ENCODE peak calls at places on chromosomes 11 and 22, in six cellular contexts. S is IMR-90, R is lower lobe of right lung, G is mammary epithelial cell, Z is fibroblast of the aortic adventitia, Q is pancreas. V is an unnamed sample.

GRCh38 chr22:46744581-46744980 is 6.5 kb upstream of the CERK start:
- DNase-seq in Z (no peak), G (no peak), R (no peak), Q (no peak), S (no peak), V (no peak)

GRCh38 chr11:33018840-33019239 is 3.2 kb downstream of the DEPDC7 start:
- DNase-seq in Z (no peak), G (no peak), S (no peak), Q (no peak), R (no peak), V (no peak)

GRCh38 chr11:94544832-94545640 is 1.3 kb downstream of the FUT4 start:
- DNase-seq in R (peak), S (no peak), Z (no peak), Q (peak), G (no peak), V (no peak)

GRCh38 chr22:27962268-27963191 is 43.5 kb upstream of the PITPNB start:
- DNase-seq in Q (no peak), R (no peak), Z (no peak), G (no peak), S (peak), V (peak)

GRCh38 chr11:72483412-72484186 is 49.3 kb upstream of the CLPB start:
- DNase-seq in S (peak), G (peak), Z (peak), Q (no peak), R (no peak), V (peak)

GRCh38 chr22:48253573-48253972 is 1491.1 kb downstream of the TBC1D22A start:
- DNase-seq in Z (no peak), Q (no peak), G (no peak), R (no peak), S (no peak), V (no peak)

GRCh38 chr22:24051568-24051967 is 40.5 kb downstream of the CABIN1 start:
- DNase-seq in Z (peak), R (no peak), G (no peak), S (no peak), Q (no peak), V (no peak)

GRCh38 chr22:44423556-44423955 is 74.5 kb downstream of the RTL6 start:
- DNase-seq in G (no peak), R (peak), Q (peak), S (no peak), Z (no peak), V (no peak)

GRCh38 chr11:10414659-10415058 is 40.4 kb upstream of the AMPD3 start:
- DNase-seq in G (no peak), R (peak), Q (no peak), S (peak), Z (peak), V (peak)

GRCh38 chr11:7057641-7058040 is 31.2 kb upstream of the RBMXL2 start:
- DNase-seq in Z (peak), S (no peak), R (no peak), G (no peak), Q (no peak), V (no peak)

GRCh38 chr11:125435461-125436238 is 60.4 kb downstream of the FEZ1 start:
- DNase-seq in S (peak), Z (peak), Q (no peak), R (no peak), G (no peak), V (no peak)

GRCh38 chr11:108938604-108939003 is 273.7 kb downstream of the DDX10 start:
- DNase-seq in G (peak), Z (no peak), S (peak), Q (no peak), R (no peak), V (no peak)

GRCh38 chr11:90908074-90908473 is 685.2 kb upstream of the CHORDC1 start:
- DNase-seq in G (no peak), S (no peak), Z (no peak), Q (no peak), R (no peak), V (peak)

GRCh38 chr22:39250131-39250530 is 5.3 kb upstream of the PDGFB start:
- DNase-seq in S (no peak), R (no peak), Z (no peak), Q (no peak), G (no peak), V (no peak)

GRCh38 chr11:77058900-77059299 is 7.9 kb upstream of the CAPN5 start:
- DNase-seq in R (no peak), Q (no peak), Z (no peak), G (no peak), S (no peak), V (no peak)

GRCh38 chr11:120575461-120575860 is 63.9 kb downstream of the GRIK4 start:
- DNase-seq in G (no peak), R (no peak), Q (peak), S (no peak), Z (no peak), V (no peak)

GRCh38 chr11:3202305-3202704 is 16.3 kb downstream of the MRGPRG start:
- DNase-seq in Q (no peak), R (no peak), Z (no peak), S (no peak), G (no peak), V (no peak)

GRCh38 chr22:47564158-47564450 is 801.7 kb downstream of the TBC1D22A start:
- DNase-seq in Z (no peak), Q (no peak), G (no peak), R (no peak), S (no peak), V (no peak)

GRCh38 chr11:128692750-128693578 is 908 bp upstream of the FLI1 start:
- DNase-seq in G (peak), S (no peak), R (peak), Z (peak), Q (peak), V (peak)

GRCh38 chr22:49827307-49827852 is 293 bp downstream of the BRD1 start:
- DNase-seq in R (no peak), S (no peak), G (no peak), Z (no peak), Q (no peak), V (no peak)

GRCh38 chr11:19536131-19536530 is 176.5 kb upstream of the NAV2 start:
- DNase-seq in S (no peak), Z (no peak), R (no peak), G (no peak), Q (no peak), V (no peak)

GRCh38 chr11:19978668-19979518 is 181.4 kb downstream of the DBX1 start:
- DNase-seq in R (peak), Z (peak), G (peak), Q (no peak), S (peak), V (peak)

GRCh38 chr22:20131593-20131855 is at the start of gene ZDHHC8:
- DNase-seq in G (no peak), S (no peak), Q (peak), Z (no peak), R (no peak), V (no peak)

GRCh38 chr22:40043086-40043485 is 48.3 kb downstream of the FAM83F start:
- DNase-seq in G (peak), S (no peak), R (no peak), Q (no peak), Z (peak), V (no peak)

GRCh38 chr22:17154971-17155370 is 4.1 kb downstream of the HDHD5 start:
- DNase-seq in S (no peak), Z (no peak), R (no peak), G (no peak), Q (no peak), V (no peak)

GRCh38 chr11:11946180-11946579 is 62.2 kb downstream of the DKK3 start:
- DNase-seq in Q (no peak), Z (peak), S (peak), R (no peak), G (no peak), V (peak)

GRCh38 chr22:30864441-30865420 is 103.8 kb downstream of the MORC2 start:
- DNase-seq in Z (no peak), Q (peak), G (no peak), R (no peak), S (no peak), V (no peak)

GRCh38 chr22:24812950-24813349 is 6.9 kb downstream of the SGSM1 start:
- DNase-seq in Q (no peak), G (no peak), Z (no peak), R (no peak), S (no peak), V (no peak)

GRCh38 chr11:75371930-75372876 is 20.7 kb upstream of the ARRB1 start:
- DNase-seq in Q (no peak), G (no peak), Z (peak), S (no peak), R (no peak), V (no peak)

GRCh38 chr11:102829671-102830070 is 13.7 kb downstream of the MMP3 start:
- DNase-seq in G (no peak), Q (no peak), Z (no peak), R (no peak), S (no peak), V (no peak)

GRCh38 chr11:102830328-102830727 is 13.1 kb downstream of the MMP3 start:
- DNase-seq in R (no peak), S (peak), Z (peak), Q (no peak), G (peak), V (no peak)

GRCh38 chr11:102832612-102833011 is 10.8 kb downstream of the MMP3 start:
- DNase-seq in Q (no peak), S (no peak), R (no peak), Z (no peak), G (no peak), V (no peak)

GRCh38 chr11:102831709-102832492 is 11.5 kb downstream of the MMP3 start:
- DNase-seq in Z (peak), S (no peak), G (no peak), R (no peak), Q (no peak), V (no peak)

GRCh38 chr11:102831128-102831708 is 12.2 kb downstream of the MMP3 start:
- DNase-seq in Z (peak), Q (peak), R (peak), S (peak), G (no peak), V (peak)
- TF ChIP-seq CTCF in Z (peak), Q (no peak), R (peak), S (peak), G (no peak), V (peak)

GRCh38 chr11:112297248-112297866 is 36.7 kb upstream of the PLET1 start:
- DNase-seq in Q (no peak), R (no peak), Z (no peak), S (no peak), G (no peak), V (no peak)
- H3K4me3 ChIP-seq in Q (no peak), R (no peak), Z (no peak), S (no peak), G (no peak), V (no peak)

GRCh38 chr11:67260406-67260805 is 5.9 kb upstream of the GRK2 start:
- DNase-seq in S (no peak), R (no peak), G (no peak), Z (no peak), Q (no peak), V (no peak)

GRCh38 chr11:67264260-67264659 is 2.0 kb upstream of the GRK2 start:
- DNase-seq in R (no peak), G (no peak), Q (no peak), Z (no peak), S (no peak), V (no peak)

GRCh38 chr11:67261942-67262681 is 4.2 kb upstream of the GRK2 start:
- DNase-seq in R (no peak), G (no peak), S (no peak), Q (no peak), Z (no peak), V (no peak)

GRCh38 chr11:67262731-67263675 is 3.3 kb upstream of the GRK2 start:
- DNase-seq in G (peak), Z (peak), Q (peak), R (peak), S (peak), V (peak)

DNA sequence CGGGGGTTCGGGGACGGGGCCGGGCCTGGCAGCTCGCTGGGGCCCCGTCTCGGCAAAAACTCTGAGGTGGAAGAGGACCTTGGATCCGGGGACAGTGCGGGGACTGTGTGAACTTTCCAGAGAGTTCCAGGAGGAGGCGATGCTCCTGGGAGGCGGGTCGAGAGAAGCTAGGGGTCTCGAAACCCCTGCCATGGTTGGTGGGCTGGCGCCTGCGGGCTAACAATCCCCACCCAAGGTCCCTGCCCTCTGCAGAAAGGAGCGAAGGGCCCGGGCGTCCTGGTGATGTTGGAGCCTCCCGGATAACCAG is 4.7 kb upstream of the GRK2 start:
- DNase-seq in G (no peak), R (no peak), Q (peak), S (no peak), Z (no peak), V (no peak)
- TF ChIP-seq CTCF in G (no peak), R (peak), Q (no peak), S (peak), Z (peak), V (peak)

GRCh38 chr11:104691129-104691528 is 207.1 kb downstream of the CASP12 start:
- DNase-seq in Z (no peak), R (no peak), S (no peak), G (no peak), Q (no peak), V (no peak)
- H3K4me3 ChIP-seq in Z (no peak), R (no peak), S (no peak), G (no peak), Q (no peak), V (no peak)

DNA sequence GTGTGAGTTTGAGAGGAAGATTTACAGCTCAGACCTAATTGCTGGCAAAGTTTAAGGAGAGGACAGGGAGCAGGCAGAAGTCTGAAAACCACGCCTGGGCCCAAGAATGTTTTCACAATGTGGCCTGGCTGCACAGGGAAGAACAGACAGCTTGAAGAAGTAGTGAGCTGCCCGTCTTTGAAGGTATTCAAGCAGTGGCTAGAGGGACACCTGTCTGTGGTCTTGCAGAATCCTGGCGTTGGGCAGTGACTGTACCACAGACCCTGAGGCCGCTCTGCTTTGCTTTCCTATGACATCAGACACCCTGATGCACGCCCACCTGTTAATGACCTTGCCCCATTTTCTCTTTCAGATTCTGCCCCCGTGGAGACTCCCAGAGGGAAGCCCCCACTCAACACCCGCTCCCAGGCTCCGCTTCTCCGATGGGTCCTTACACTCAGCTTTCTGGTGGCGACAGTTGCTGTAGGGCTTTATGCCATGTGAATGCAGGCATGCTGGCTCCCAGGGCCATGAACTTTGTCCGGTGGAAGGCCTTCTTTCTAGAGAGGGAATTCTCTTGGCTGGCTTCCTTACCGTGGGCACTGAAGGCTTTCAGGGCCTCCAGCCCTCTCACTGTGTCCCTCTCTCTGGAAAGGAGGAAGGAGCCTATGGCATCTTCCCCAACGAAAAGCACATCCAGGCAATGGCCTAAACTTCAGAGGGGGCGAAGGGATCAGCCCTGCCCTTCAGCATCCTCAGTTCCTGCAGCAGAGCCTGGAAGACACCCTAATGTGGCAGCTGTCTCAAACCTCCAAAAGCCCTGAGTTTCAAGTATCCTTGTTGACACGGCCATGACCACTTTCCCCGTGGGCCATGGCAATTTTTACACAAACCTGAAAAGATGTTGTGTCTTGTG is 6.6 kb upstream of the MCM5 start:
- DNase-seq in Z (no peak), S (no peak), G (no peak), Q (no peak), R (no peak), V (no peak)
- TF ChIP-seq CTCF in Z (no peak), S (no peak), G (no peak), Q (no peak), R (no peak), V (no peak)